ENCODE peak calls at places on chromosome 12, in five cellular contexts. D is HL-60, Q is brain microvascular endothelial cell, T is upper lobe of right lung, X is mammary epithelial cell. R is an unnamed sample.

GRCh38 chr12:83031301-83031700 is 344.6 kb downstream of the TMTC2 start:
- DNase-seq in D (no peak), Q (no peak), T (no peak), X (no peak), R (no peak)

GRCh38 chr12:32298917-32299316 is 100.4 kb upstream of the FGD4 start:
- DNase-seq in D (no peak), Q (no peak), T (no peak), X (no peak), R (no peak)

GRCh38 chr12:46492471-46493351 is 120.1 kb upstream of the SLC38A2 start:
- DNase-seq in D (no peak), Q (peak), T (no peak), X (peak), R (peak)

GRCh38 chr12:111035578-111036301 is 115.4 kb upstream of the MYL2 start:
- DNase-seq in D (no peak), Q (no peak), T (no peak), X (no peak), R (no peak)

GRCh38 chr12:117837737-117838050 is 131.1 kb downstream of the KSR2 start:
- DNase-seq in D (no peak), Q (no peak), T (no peak), X (no peak), R (no peak)

GRCh38 chr12:2051700-2052625 is 824 bp upstream of the CACNA1C start:
- DNase-seq in D (no peak), Q (no peak), T (no peak), X (no peak), R (no peak)

GRCh38 chr12:34289431-34290190 is 267.3 kb downstream of the ALG10 start:
- DNase-seq in D (no peak), Q (no peak), T (peak), X (no peak), R (no peak)

GRCh38 chr12:50283230-50283923 is at the start of gene LIMA1:
- DNase-seq in D (peak), Q (peak), T (peak), X (peak), R (peak)

GRCh38 chr12:111014547-111014946 is 94.2 kb upstream of the MYL2 start:
- DNase-seq in D (no peak), Q (no peak), T (no peak), X (no peak), R (no peak)

GRCh38 chr12:104427547-104427938 is 29.2 kb upstream of the CHST11 start:
- DNase-seq in D (no peak), Q (no peak), T (no peak), X (no peak), R (no peak)

GRCh38 chr12:42729532-42729895 is 140.0 kb upstream of the PRICKLE1 start:
- DNase-seq in D (no peak), Q (no peak), T (no peak), X (no peak), R (no peak)

GRCh38 chr12:5685935-5686334 is 254.0 kb downstream of the NTF3 start:
- DNase-seq in D (no peak), Q (no peak), T (no peak), X (no peak), R (no peak)

GRCh38 chr12:90239740-90240260 is 531.2 kb upstream of the ATP2B1 start:
- DNase-seq in D (no peak), Q (no peak), T (no peak), X (no peak), R (no peak)

GRCh38 chr12:128920468-128920867 is 67.2 kb downstream of the GLT1D1 start:
- DNase-seq in D (peak), Q (peak), T (no peak), X (peak), R (peak)

GRCh38 chr12:119956047-119956446 is 33.0 kb upstream of the BICDL1 start:
- DNase-seq in D (no peak), Q (no peak), T (no peak), X (no peak), R (no peak)

GRCh38 chr12:78167510-78167909 is 336.8 kb downstream of the NAV3 start:
- DNase-seq in D (no peak), Q (peak), T (no peak), X (no peak), R (no peak)

GRCh38 chr12:84842406-84843013 is 70.1 kb downstream of the SLC6A15 start:
- DNase-seq in D (peak), Q (peak), T (no peak), X (peak), R (peak)

GRCh38 chr12:103503546-103504480 is 8.0 kb upstream of the C12orf42 start:
- DNase-seq in D (peak), Q (no peak), T (peak), X (peak), R (no peak)

GRCh38 chr12:6891637-6892036 is 13.0 kb upstream of the LRRC23 start:
- DNase-seq in D (no peak), Q (no peak), T (no peak), X (no peak), R (no peak)

GRCh38 chr12:117312770-117313169 is 48.7 kb downstream of the NOS1 start:
- DNase-seq in D (no peak), Q (no peak), T (no peak), X (no peak), R (no peak)

GRCh38 chr12:12721251-12721689 is 4.1 kb downstream of the CDKN1B start:
- DNase-seq in D (no peak), Q (no peak), T (no peak), X (no peak), R (no peak)

GRCh38 chr12:31363416-31363809 is 37.5 kb upstream of the SINHCAF start:
- DNase-seq in D (peak), Q (no peak), T (no peak), X (no peak), R (no peak)

GRCh38 chr12:20212658-20213387 is 155.5 kb upstream of the PDE3A start:
- DNase-seq in D (no peak), Q (peak), T (peak), X (peak), R (peak)

GRCh38 chr12:65501093-65501621 is 222.7 kb downstream of the MSRB3 start:
- DNase-seq in D (no peak), Q (no peak), T (no peak), X (no peak), R (no peak)

GRCh38 chr12:82019533-82019932 is 260.4 kb upstream of the PPFIA2 start:
- DNase-seq in D (peak), Q (no peak), T (no peak), X (no peak), R (no peak)

GRCh38 chr12:42564540-42564939 is 25.0 kb downstream of the PRICKLE1 start:
- DNase-seq in D (no peak), Q (no peak), T (no peak), X (no peak), R (no peak)

GRCh38 chr12:95336387-95337067 is 118.9 kb downstream of the VEZT start:
- DNase-seq in D (no peak), Q (peak), T (peak), X (peak), R (peak)

GRCh38 chr12:6322352-6322751 is 11.9 kb downstream of the PLEKHG6 start:
- DNase-seq in D (no peak), Q (no peak), T (no peak), X (no peak), R (no peak)

GRCh38 chr12:613996-614726 is 49.1 kb downstream of the NINJ2 start:
- DNase-seq in D (peak), Q (no peak), T (no peak), X (no peak), R (no peak)

GRCh38 chr12:17992002-17992656 is 97.9 kb downstream of the RERGL start:
- DNase-seq in D (peak), Q (peak), T (no peak), X (peak), R (peak)

GRCh38 chr12:27554003-27554402 is 30.0 kb downstream of the PPFIBP1 start:
- DNase-seq in D (no peak), Q (no peak), T (no peak), X (no peak), R (no peak)

GRCh38 chr12:27552886-27553560 is 29.0 kb downstream of the PPFIBP1 start:
- DNase-seq in D (no peak), Q (no peak), T (no peak), X (peak), R (no peak)

GRCh38 chr12:27550653-27550975 is 26.6 kb downstream of the PPFIBP1 start:
- DNase-seq in D (no peak), Q (no peak), T (no peak), X (peak), R (no peak)

GRCh38 chr12:27551172-27551840 is 27.3 kb downstream of the PPFIBP1 start:
- DNase-seq in D (no peak), Q (no peak), T (no peak), X (no peak), R (no peak)

DNA sequence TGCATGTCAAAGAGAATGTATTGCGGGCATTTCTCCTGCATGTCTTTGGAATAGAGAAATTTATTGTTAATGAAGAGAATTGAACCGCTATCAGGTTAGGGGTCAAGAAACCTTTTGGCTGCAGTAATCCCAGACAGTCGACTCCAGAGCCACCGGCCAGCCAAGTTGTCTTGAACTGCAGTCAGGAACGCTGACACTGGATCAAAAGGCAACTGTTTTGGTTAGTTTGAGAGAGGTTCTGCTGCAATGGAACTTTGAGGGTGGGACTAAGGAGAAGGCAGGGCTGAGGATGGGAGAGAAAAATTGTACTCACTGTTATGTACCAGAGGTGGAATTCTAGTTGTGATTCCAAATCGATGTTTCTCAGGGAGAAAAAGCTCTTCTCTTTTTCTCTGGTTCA is 28.2 kb downstream of the PPFIBP1 start:
- DNase-seq in D (no peak), Q (no peak), T (no peak), X (no peak), R (no peak)
- H3K27ac ChIP-seq in D (no peak), Q (no peak), T (no peak), X (no peak), R (no peak)

DNA sequence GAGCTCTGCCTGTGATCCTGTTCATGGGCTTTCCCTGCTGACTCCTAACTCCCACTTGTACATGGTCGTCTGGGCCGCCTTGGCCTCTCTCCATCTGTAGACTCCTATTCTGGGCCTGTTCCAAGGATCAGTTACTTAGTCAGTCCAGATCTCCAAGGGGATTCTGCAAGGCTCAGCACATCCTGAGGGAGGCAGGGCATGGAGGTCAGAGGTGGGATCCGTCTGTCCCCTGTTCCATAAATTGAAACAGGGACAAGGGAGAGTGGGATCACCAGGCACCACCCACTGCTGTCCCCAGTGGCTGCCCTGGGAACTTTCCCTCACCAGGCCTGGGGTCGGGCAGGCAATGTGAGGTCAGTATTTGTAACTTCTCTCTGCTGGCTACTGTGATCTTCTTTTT is 43.5 kb downstream of the KCTD10 start:
- DNase-seq in D (no peak), Q (no peak), T (no peak), X (no peak), R (no peak)
- TF ChIP-seq CTCF in D (peak), Q (peak), T (peak), X (peak), R (no peak)

DNA sequence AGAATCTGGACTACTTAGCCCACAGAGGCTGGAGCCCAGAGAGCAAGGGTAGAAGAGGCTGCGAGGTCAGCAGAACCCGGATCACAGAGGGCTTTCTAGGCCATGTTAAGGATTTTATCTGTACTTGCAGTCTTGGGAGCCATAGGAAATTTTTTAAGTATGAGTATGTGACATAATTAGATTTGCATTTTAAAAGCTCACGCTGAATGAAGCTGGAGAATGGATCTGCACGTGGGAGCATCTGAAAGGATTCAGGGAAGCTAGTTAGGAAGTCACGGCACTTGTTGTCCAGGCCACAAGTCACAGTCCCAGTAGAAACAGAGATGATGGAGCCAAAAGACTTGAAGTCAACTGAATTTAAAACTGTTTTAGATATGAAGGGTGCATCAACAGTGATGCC is 14.1 kb downstream of the CORO1C start:
- DNase-seq in D (no peak), Q (no peak), T (no peak), X (no peak), R (no peak)
- H3K27ac ChIP-seq in D (no peak), Q (no peak), T (no peak), X (no peak), R (no peak)

GRCh38 chr12:100138048-100138907 is 4.4 kb downstream of the BLTP3B start:
- DNase-seq in D (peak), Q (peak), T (no peak), X (peak), R (peak)
- TF ChIP-seq CTCF in D (no peak), Q (peak), T (peak), X (peak), R (peak)

DNA sequence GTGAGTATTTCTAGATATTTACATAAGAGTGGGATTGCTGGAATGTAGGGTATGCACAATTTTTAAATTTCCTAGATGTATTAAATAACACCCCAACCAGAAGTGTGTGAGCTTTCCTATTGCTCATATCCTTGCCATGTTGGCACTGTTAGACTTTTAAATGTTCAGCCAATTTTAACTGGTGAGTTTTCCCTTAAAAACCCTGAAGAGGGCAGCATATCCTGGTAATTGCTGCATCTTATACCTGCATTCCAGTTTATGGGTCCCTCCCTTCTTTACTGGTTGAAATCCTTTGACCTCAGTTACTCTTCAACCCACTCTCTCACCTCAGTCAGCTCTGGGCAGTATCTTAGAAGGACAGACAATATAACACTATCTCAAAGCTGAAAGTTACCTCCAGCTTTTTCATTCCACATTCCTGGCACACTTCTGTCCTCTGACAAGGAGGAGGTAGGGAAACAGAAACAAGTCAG is 270.6 kb downstream of the PAWR start:
- DNase-seq in D (no peak), Q (peak), T (no peak), X (peak), R (peak)
- H3K27ac ChIP-seq in D (no peak), Q (peak), T (no peak), X (peak), R (no peak)

DNA sequence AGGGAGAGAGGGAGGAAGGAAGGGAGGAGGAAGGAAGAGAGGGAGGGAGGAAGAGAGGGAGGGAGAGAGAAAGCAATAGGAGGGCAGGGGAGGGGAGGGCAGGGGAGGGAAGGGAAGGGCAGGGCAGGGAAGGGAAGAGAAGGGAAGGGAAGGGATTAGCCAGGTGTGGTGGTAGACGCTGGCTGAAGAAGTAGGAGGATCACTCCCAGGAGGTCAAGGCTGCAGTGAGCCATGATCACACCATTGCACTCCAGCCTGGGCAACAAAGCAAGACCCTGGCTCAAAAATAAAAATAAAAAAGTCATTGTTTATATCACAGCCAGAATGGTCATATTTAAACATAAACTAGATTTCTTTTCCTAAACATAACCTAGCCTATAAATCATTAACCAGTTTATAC is 20.4 kb upstream of the EEA1 start:
- DNase-seq in D (no peak), Q (no peak), T (no peak), X (no peak), R (no peak)
- TF ChIP-seq CTCF in D (no peak), Q (no peak), T (no peak), X (no peak), R (no peak)

DNA sequence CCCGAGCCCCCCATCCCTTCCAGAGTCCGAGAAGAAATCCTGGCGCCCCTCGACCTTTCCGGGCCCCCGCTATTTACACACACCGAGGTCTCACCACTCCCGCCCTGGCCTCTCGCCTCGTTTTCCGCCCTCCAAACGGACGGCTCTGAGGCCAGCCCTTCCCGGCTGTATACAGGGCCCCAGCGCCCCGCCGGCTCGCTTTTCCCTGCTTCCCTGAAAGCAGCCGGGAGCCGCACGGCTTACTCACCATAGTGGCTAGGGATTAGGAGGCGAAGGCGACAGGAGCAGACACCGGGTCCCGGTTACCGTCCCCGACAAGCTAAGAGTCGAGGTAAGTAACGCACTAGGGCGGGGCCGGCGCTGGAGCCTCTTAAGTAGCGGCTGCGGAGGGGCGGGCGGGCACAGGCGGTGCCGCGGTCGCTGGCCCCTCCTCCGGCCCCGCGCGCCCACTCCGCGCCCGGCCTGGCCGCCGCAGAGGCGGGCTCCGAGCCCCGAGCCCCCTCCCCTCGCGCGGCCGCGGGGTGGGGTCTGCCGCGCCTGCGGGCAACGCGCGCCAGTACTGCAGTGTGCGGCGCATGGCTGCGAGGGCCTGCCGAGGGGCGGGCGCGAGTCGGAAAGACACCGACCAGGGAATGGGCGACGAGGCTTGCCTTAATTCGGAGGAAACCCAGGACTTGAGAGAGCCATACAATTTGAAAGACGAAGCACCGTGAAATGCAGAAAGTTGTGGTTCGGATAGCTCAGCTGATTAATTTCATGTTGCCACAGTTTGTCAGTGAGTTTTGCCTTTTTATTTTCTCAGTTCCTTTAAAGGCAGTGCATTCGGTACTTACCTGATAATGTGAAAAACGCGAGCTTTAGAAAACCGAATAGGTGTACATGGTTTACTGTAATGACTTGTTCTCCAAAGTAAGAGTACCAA is at the start of gene TUBA1B:
- DNase-seq in D (peak), Q (peak), T (peak), X (peak), R (peak)
- H3K27ac ChIP-seq in D (peak), Q (peak), T (peak), X (peak), R (peak)

DNA sequence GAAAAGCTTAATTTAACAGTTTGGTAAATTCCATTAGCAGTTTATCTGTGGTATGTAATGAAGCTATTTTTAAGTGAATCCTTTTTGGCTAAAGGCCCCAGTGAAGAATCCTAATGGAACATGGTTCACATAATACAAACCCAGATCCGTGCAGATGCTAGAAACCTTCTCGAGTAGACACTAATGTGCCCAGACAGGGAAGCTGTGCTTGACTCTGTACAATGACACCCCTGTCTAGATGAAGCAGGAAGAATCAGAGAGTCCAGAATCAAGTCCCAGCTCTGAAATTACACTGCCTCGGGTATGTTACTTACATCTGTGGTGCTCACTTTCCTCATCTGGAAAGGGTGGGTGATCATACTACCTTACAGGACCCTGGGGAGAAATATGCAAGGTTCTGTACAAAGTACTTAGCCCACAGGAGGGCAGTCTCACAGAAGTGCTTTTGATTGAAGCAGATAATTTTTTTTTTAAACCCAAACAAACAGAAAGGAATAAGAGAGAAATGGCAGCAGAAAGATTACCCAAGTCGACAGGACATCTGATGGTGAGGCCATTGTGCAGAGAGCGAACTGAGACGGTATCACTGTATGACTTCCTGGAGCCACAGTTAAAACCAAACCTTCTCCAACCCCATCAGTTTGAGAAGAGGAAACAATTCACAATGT is 8.6 kb downstream of the CRACR2A start:
- DNase-seq in D (no peak), Q (no peak), T (no peak), X (no peak), R (no peak)
- TF ChIP-seq CTCF in D (no peak), Q (peak), T (no peak), X (peak), R (no peak)

R was measured in RWPE1.